ENCODE peak calls at places on chromosome 15, in four cellular contexts. F, C, Y and N are unnamed samples.

GRCh38 chr15:52247032-52247431 is 48.6 kb downstream of the MYO5C start:
- DNase-seq in C (no peak), F (peak), Y (no peak), N (no peak)

GRCh38 chr15:98526094-98526493 is 122.2 kb upstream of the IGF1R start:
- DNase-seq in F (no peak), Y (no peak), C (no peak), N (no peak)

GRCh38 chr15:50119063-50119700 is at the start of gene ATP8B4:
- DNase-seq in Y (no peak), C (peak), F (no peak), N (no peak)

GRCh38 chr15:51349156-51349844 is 7.8 kb downstream of the GLDN start:
- DNase-seq in F (no peak), C (no peak), Y (no peak), N (no peak)

GRCh38 chr15:51227967-51228783 is 110.2 kb downstream of the CYP19A1 start:
- DNase-seq in Y (no peak), C (no peak), F (peak), N (peak)

GRCh38 chr15:51089041-51089440 is 5.7 kb downstream of the TNFAIP8L3 start:
- DNase-seq in Y (no peak), C (no peak), F (no peak), N (no peak)

GRCh38 chr15:79025201-79025600 is 65.4 kb downstream of the RASGRF1 start:
- DNase-seq in F (no peak), C (no peak), Y (no peak), N (no peak)

GRCh38 chr15:38853608-38854007 is 289.0 kb upstream of the RASGRP1 start:
- DNase-seq in C (peak), F (no peak), Y (peak), N (no peak)

GRCh38 chr15:39300451-39301153 is 280.3 kb upstream of the THBS1 start:
- DNase-seq in F (peak), Y (no peak), C (no peak), N (no peak)

GRCh38 chr15:69562564-69562963 is 109.9 kb downstream of the RPLP1 start:
- DNase-seq in Y (no peak), C (no peak), F (no peak), N (no peak)
- H3K4me3 ChIP-seq in Y (no peak), C (no peak), F (no peak), N (no peak)

GRCh38 chr15:85389774-85390173 is 9.4 kb downstream of the AKAP13 start:
- DNase-seq in C (no peak), F (no peak), Y (no peak), N (no peak)
- H3K4me3 ChIP-seq in C (no peak), F (no peak), Y (no peak), N (no peak)

GRCh38 chr15:32870240-32871033 is 152.6 kb downstream of the GREM1 start:
- DNase-seq in C (no peak), Y (no peak), F (peak), N (peak)
- H3K4me3 ChIP-seq in C (no peak), Y (no peak), F (no peak), N (no peak)

GRCh38 chr15:94834000-94834399 is 602.6 kb downstream of the MCTP2 start:
- DNase-seq in C (no peak), Y (no peak), F (no peak), N (no peak)

GRCh38 chr15:94834494-94834893 is 603.1 kb downstream of the MCTP2 start:
- DNase-seq in C (no peak), Y (no peak), F (no peak), N (no peak)

DNA sequence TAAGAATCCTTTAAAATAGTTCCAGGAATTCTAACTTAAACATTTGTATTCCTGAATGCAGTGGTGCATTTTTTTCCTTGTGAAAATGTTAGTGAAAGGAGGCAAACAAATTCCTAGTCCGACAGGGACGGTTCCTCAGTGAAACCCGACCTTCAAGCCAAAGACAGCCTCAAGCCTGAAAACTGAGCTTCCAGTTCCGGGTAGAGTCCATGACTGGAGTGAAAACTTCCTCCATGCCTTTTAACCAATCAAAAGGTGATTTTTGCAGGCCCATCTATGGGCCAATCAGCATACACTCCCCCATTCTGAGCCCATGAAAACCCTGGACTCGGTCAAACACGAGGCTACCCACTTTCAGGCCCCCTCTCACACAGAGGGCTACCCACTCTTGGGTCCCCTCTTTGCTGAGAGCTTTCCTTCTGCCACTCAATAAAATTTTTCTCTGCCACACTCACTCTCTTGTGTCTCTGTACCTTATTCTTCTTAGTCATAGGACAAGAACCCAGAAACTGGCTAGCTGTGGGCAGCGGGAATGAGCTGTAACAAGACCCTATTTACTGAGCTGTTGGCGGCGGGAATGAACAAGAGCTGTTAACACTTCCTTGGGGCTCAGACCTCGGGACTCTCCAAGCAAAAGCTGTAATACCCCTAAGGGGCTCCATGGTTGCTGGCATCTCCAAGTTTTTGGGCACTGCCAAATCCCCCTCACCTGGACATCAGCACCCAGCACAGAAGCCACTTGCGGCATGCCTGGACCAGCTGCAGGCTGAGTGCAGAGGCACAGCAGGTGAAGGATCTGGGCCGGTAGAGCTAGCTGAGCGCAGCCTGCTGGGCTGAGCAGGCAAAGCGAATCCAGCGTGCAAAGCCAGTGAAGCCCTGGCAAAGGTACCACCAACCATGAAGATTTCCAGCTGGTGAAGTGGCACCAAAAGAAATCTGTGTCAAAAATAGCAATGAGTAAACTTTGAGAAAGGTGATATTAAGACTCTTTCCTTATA is 598.8 kb downstream of the MCTP2 start:
- DNase-seq in Y (no peak), F (no peak), C (no peak), N (no peak)
- H3K4me3 ChIP-seq in Y (no peak), F (no peak), C (no peak), N (no peak)

GRCh38 chr15:69412701-69413100 is 1.4 kb upstream of the KIF23 start:
- DNase-seq in Y (no peak), F (no peak), C (no peak), N (no peak)
- H3K4me3 ChIP-seq in Y (no peak), F (no peak), C (no peak), N (peak)

GRCh38 chr15:82850731-82851130 is 41.3 kb downstream of the WHAMM start:
- DNase-seq in C (no peak), F (no peak), Y (no peak), N (no peak)

GRCh38 chr15:82851331-82851850 is 42.0 kb downstream of the WHAMM start:
- DNase-seq in Y (no peak), C (no peak), F (no peak), N (no peak)

GRCh38 chr15:82848201-82848993 is 39.0 kb downstream of the WHAMM start:
- DNase-seq in C (no peak), F (no peak), Y (no peak), N (no peak)

GRCh38 chr15:82850242-82850591 is 40.8 kb downstream of the WHAMM start:
- DNase-seq in F (no peak), C (no peak), Y (no peak), N (no peak)

GRCh38 chr15:82849556-82850241 is 40.3 kb downstream of the WHAMM start:
- DNase-seq in F (peak), C (peak), Y (peak), N (no peak)
- H3K4me3 ChIP-seq in F (no peak), C (no peak), Y (no peak), N (no peak)

GRCh38 chr15:81291916-81292424 is 32.0 kb downstream of the STARD5 start:
- DNase-seq in Y (no peak), C (no peak), F (no peak), N (no peak)

GRCh38 chr15:81293728-81294500 is 30.0 kb downstream of the STARD5 start:
- DNase-seq in Y (peak), F (no peak), C (no peak), N (no peak)

GRCh38 chr15:81289910-81290309 is 34.0 kb downstream of the STARD5 start:
- DNase-seq in C (no peak), Y (no peak), F (no peak), N (no peak)

GRCh38 chr15:81294501-81294850 is 29.5 kb downstream of the STARD5 start:
- DNase-seq in C (no peak), F (no peak), Y (no peak), N (no peak)

DNA sequence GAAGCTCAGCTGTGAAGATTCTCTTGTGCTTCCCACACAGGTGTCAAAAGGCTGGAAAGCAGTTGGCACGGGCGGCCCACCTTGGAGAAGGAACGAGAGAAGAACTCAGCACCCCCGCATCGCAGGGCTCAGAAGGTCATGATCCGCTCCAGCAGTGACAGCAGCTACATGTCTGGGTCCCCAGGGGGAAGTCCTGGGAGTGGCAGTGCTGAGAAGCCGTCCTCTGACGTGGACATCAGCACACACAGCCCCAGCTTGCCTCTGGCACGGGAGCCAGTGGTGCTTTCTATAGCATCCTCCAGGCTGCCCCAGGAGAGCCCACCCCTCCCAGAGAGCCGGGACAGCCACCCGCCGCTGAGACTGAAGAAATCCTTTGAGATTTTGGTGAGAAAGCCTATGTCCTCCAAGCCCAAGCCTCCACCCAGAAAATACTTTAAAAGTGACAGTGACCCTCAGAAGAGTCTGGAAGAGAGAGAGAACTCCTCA is 31.4 kb downstream of the STARD5 start:
- DNase-seq in Y (peak), F (no peak), C (no peak), N (no peak)
- H3K4me3 ChIP-seq in Y (peak), F (no peak), C (no peak), N (no peak)

DNA sequence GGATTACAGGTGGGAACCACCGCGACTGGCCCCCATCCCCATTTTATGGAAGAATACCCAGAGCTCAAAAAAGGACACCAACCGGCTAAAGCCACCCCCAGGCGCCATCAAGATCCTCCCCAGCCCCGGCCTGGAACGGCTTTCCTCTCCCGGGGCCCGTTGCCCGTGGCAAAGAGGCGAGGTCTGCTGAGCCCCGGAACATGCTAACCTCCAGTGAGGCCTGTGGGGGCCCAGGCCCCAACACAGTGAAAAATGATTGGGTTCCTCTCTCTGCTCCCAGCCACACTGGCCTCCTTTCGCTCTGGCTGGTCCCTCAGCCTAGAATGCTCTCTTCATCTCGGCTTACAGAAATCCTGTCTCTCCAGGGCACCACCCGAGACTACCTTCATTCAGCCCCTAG is 46.5 kb upstream of the SMAD6 start:
- DNase-seq in F (no peak), Y (no peak), C (no peak), N (no peak)
- H3K4me3 ChIP-seq in F (no peak), Y (no peak), C (no peak), N (no peak)

GRCh38 chr15:88609344-88609743 is 11.8 kb upstream of the AEN start:
- DNase-seq in Y (no peak), F (no peak), C (no peak), N (no peak)
- H3K4me3 ChIP-seq in Y (no peak), F (no peak), C (no peak), N (no peak)

GRCh38 chr15:29700296-29700695 is 122.0 kb downstream of the TJP1 start:
- DNase-seq in C (no peak), F (no peak), Y (no peak), N (no peak)

GRCh38 chr15:29701151-29701550 is 121.1 kb downstream of the TJP1 start:
- DNase-seq in F (no peak), C (no peak), Y (no peak), N (no peak)

GRCh38 chr15:29696950-29697738 is 125.1 kb downstream of the TJP1 start:
- DNase-seq in C (no peak), F (no peak), Y (no peak), N (no peak)

GRCh38 chr15:29698030-29698701 is 124.1 kb downstream of the TJP1 start:
- DNase-seq in Y (no peak), C (no peak), F (peak), N (peak)

DNA sequence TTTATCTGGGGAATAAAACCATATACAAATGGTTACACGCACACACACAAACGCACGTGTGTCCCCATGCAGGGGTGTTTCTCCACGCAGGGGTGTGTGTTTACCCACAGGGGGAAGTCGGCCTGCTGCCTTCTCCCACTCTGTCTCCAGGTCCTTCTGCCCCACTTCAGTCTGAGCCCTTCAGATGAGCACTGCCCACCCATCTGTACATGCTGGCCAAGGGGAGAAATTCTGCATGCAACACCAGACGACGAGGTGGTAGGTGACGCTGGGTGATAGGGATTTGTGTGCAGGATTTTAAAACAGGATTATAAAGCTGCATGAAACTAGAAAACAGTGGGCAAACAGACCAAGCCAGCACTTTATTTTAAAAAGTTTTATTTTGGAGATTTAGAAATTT is 122.5 kb downstream of the TJP1 start:
- DNase-seq in Y (no peak), F (no peak), C (no peak), N (no peak)
- H3K4me3 ChIP-seq in Y (no peak), F (no peak), C (no peak), N (no peak)